ENCODE peak calls at places on chromosomes 2 and 18, in four cellular contexts. M is GM12878; B is activated CD8-positive, alpha-beta memory T cell treated with anti-CD3 and anti-CD28 coated beads, Interleukin-2, amount 50 U/mL, for 48 hours; K is AG04449. I is an unnamed sample.

GRCh38 chr18:3184275-3184963 is 35.3 kb downstream of the MYOM1 start:
- DNase-seq in M (no peak), B (no peak), K (no peak), I (no peak)

GRCh38 chr2:236168110-236169067 is at the start of gene GBX2:
- DNase-seq in M (no peak), K (no peak), B (no peak), I (no peak)

GRCh38 chr18:63970803-63971191 is 916 bp downstream of the SERPINB8 start:
- DNase-seq in M (no peak), K (no peak), B (no peak), I (no peak)

GRCh38 chr2:9554841-9555337 is 741 bp downstream of the ADAM17 start:
- DNase-seq in B (peak; percentile 59), M (no peak), K (no peak), I (no peak)

GRCh38 chr2:65639156-65639876 is 206.9 kb upstream of the SPRED2 start:
- DNase-seq in B (no peak), K (no peak), M (no peak), I (no peak)

GRCh38 chr18:70419526-70419925 is 130.7 kb downstream of the SOCS6 start:
- DNase-seq in B (no peak), M (no peak), K (no peak), I (no peak)

GRCh38 chr2:60292242-60292641 is 261.2 kb downstream of the BCL11A start:
- DNase-seq in B (no peak), M (no peak), K (no peak), I (no peak)

GRCh38 chr2:127515383-127515915 is 10.8 kb downstream of the IWS1 start:
- DNase-seq in K (no peak), B (no peak), M (no peak), I (no peak)

GRCh38 chr2:179340678-179341077 is 76.0 kb upstream of the SESTD1 start:
- DNase-seq in B (no peak), M (no peak), K (no peak), I (no peak)

GRCh38 chr18:57940166-57940565 is 103.9 kb upstream of the NEDD4L start:
- DNase-seq in B (no peak), M (no peak), K (no peak), I (no peak)

GRCh38 chr2:182980115-182980514 is 58.1 kb downstream of the NCKAP1 start:
- DNase-seq in K (no peak), M (no peak), B (no peak), I (no peak)